ENCODE peak calls at places on chromosomes 4 and X, in seven cellular contexts. H is amniotic stem cell, J is activated T-cell treated with anti-CD3 and anti-CD28 coated beads for 24 hours, V is fibroblast of mammary gland, X is AG20443, I is glutamatergic neuron, K is astrocyte of the cerebellum. L is an unnamed sample.

GRCh38 chrX:102840871-102841705 is 96.0 kb upstream of the RAB40AL start:
- DNase-seq in H (no peak), J (no peak), V (peak; percentile 51), X (no peak), I (no peak), K (no peak), L (no peak)

GRCh38 chrX:132271330-132271729 is 52.1 kb upstream of the RAP2C start:
- DNase-seq in H (no peak), J (no peak), V (peak; percentile 66), X (peak; percentile 11), I (no peak), K (no peak), L (no peak)

GRCh38 chr4:153383131-153383530 is 38.6 kb downstream of the MND1 start:
- DNase-seq in H (no peak), J (no peak), V (no peak), X (peak; percentile 10), I (no peak), K (no peak), L (no peak)

GRCh38 chrX:80808160-80808735 is 1.4 kb downstream of the BRWD3 start:
- DNase-seq in H (peak; percentile 30), J (peak; percentile 74), V (peak; percentile 75), X (peak; percentile 8), I (peak; percentile 54), K (peak; percentile 38), L (peak; percentile 79)

GRCh38 chr4:154687840-154688239 is 56.0 kb upstream of the LRAT start:
- DNase-seq in H (no peak), J (no peak), V (no peak), X (no peak), I (no peak), K (no peak), L (no peak)

GRCh38 chrX:63930140-63930539 is 145.1 kb upstream of the ARHGEF9 start:
- DNase-seq in H (peak; percentile 16), J (no peak), V (peak; percentile 3), X (peak; percentile 43), I (no peak), K (no peak), L (no peak)

GRCh38 chrX:154490021-154490413 is 412 bp downstream of the SLC10A3 start:
- DNase-seq in H (no peak), J (no peak), V (peak; percentile 66), X (peak; percentile 34), I (no peak), K (peak; percentile 15), L (no peak)

GRCh38 chr4:19358015-19358414 is 893.7 kb upstream of the SLIT2 start:
- DNase-seq in H (no peak), J (no peak), V (peak; percentile 72), X (no peak), I (no peak), K (no peak), L (no peak)

GRCh38 chr4:14835288-14835687 is 167.0 kb upstream of the CPEB2 start:
- DNase-seq in H (no peak), J (no peak), V (no peak), X (no peak), I (no peak), K (no peak), L (no peak)

GRCh38 chr4:93199492-93199891 is 629.1 kb upstream of the ATOH1 start:
- DNase-seq in H (no peak), J (no peak), V (peak; percentile 36), X (peak; percentile 66), I (no peak), K (peak; percentile 80), L (no peak)

GRCh38 chrX:39815621-39816020 is 282.1 kb downstream of the BCOR start:
- DNase-seq in H (no peak), J (no peak), V (no peak), X (no peak), I (no peak), K (no peak), L (peak; percentile 60)

GRCh38 chrX:15838017-15838416 is 16.6 kb downstream of the AP1S2 start:
- DNase-seq in H (no peak), J (no peak), V (no peak), X (peak; percentile 4), I (no peak), K (no peak), L (peak; percentile 22)

GRCh38 chr4:30380404-30380998 is 339.7 kb upstream of the PCDH7 start:
- DNase-seq in H (peak; percentile 24), J (no peak), V (peak; percentile 74), X (peak; percentile 8), I (peak; percentile 70), K (peak; percentile 41), L (no peak)

GRCh38 chr4:177381762-177382310 is 60.4 kb downstream of the AGA start:
- DNase-seq in H (no peak), J (no peak), V (no peak), X (no peak), I (no peak), K (no peak), L (no peak)